ENCODE peak calls at places on chromosomes 4 and X, in four cellular contexts. J, R, Y and G are unnamed samples.

GRCh38 chrX:10157545-10157944 is 770 bp downstream of the CLCN4 start:
- DNase-seq in R (peak; percentile 59), J (no peak), Y (no peak), G (no peak)

GRCh38 chr4:15100994-15101695 is 98.9 kb downstream of the CPEB2 start:
- DNase-seq in J (no peak), Y (no peak), R (peak; percentile 29), G (no peak)

GRCh38 chrX:107827137-107827831 is 1.6 kb downstream of the MID2 start:
- DNase-seq in Y (no peak), J (no peak), R (no peak), G (no peak)

GRCh38 chr4:159267023-159267939 is 164.4 kb downstream of the RAPGEF2 start:
- DNase-seq in Y (no peak), R (peak; percentile 48), J (no peak), G (no peak)

GRCh38 chr4:74499986-74500781 is 55.2 kb downstream of the AREG start:
- DNase-seq in R (peak; percentile 38), J (no peak), Y (no peak), G (no peak)

GRCh38 chr4:173998471-173999144 is 284.9 kb downstream of the FBXO8 start:
- DNase-seq in J (no peak), Y (no peak), R (no peak), G (no peak)

GRCh38 chr4:169315530-169316306 is 45.0 kb upstream of the SH3RF1 start:
- DNase-seq in Y (no peak), J (no peak), R (peak; percentile 92), G (no peak)

GRCh38 chr4:99180367-99181169 is 36.5 kb upstream of the ADH4 start:
- DNase-seq in R (peak; percentile 83), J (no peak), Y (no peak), G (no peak)

GRCh38 chr4:168717852-168718251 is 221.0 kb downstream of the PALLD start:
- DNase-seq in R (peak; percentile 45), Y (no peak), J (no peak), G (no peak)

GRCh38 chrX:69152398-69152797 is 12.9 kb downstream of the PJA1 start:
- DNase-seq in J (no peak), R (no peak), Y (peak; percentile 21), G (no peak)

DNA sequence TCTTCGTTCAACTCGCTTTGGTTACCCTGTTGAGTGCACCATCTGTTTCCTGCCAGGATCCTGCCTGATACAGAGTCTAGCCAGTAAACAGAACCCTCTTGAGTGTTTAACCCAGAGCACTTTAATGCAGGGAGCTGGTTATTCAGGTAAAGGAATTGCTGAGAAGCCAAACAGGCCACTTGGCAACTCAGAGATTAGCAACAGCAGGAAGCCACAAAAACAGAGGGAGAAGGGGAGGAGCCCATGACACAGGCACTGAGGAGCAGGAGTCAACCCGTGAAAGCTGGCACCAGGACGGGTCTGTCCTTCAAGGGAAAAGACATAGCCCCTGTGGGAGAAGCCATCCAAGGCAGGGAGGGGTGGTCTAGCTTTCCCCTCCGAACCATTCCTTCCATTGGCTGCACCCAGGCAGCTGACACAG is 641.4 kb downstream of the ZNF674 start:
- DNase-seq in R (no peak), J (no peak), Y (peak; percentile 38), G (peak; percentile 3)
- H4K8ac ChIP-seq in R (no peak overlapping the region), J (no peak overlapping the region), Y (no peak overlapping the region), G (no peak overlapping the region)

DNA sequence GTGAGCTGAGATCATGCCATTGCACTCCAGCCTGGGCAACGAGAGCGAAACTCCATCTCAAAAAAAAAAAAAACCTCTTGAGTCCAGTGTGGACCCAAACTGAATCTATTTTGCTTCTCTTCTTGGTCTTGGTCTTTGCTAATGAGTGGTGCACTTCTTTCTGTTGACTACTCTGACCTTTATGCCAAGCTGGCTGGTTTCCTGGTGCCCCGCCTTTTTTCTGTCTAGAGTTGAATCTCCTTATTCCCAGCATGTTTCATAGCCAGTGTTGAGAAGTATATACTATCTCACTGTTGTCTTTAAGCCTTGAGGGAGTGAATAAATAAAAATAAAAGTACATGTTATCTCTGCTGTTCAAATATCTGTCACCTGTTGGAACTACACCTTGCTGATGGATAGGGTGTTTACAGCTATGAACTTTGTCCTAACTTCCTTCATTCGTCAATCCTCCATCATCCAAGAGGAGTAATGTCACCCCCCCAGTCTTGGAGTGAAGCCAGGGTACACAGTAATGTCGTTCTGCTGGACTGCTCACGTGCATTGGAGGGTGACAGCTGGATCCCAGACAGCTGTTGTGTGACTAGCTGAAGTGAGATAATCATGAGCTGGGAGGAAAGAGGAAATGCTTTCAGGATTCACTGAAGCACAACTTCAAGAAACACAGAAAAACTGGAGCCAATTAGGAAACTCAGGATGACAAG is 99.3 kb upstream of the PRKG2 start:
- DNase-seq in R (peak; percentile 91), J (no peak), Y (no peak), G (no peak)
- H2AK5ac ChIP-seq in R (peak overlapping the region; percentile 76), J (no peak overlapping the region), Y (no peak overlapping the region), G (no peak overlapping the region)

GRCh38 chr4:128582319-128582948 is 227.1 kb upstream of the JADE1 start:
- DNase-seq in Y (no peak), R (peak; percentile 24), J (no peak), G (no peak)
- H4K8ac ChIP-seq in Y (no peak overlapping the region), R (no peak overlapping the region), J (no peak overlapping the region), G (no peak overlapping the region)

GRCh38 chr4:8203817-8204216 is 4.7 kb downstream of the SH3TC1 start:
- DNase-seq in Y (no peak), R (no peak), J (no peak), G (no peak)

GRCh38 chr4:8204576-8205227 is 5.6 kb downstream of the SH3TC1 start:
- DNase-seq in R (no peak), J (no peak), Y (no peak), G (no peak)

GRCh38 chr4:8205241-8205707 is 6.2 kb downstream of the SH3TC1 start:
- DNase-seq in R (peak; percentile 38), J (no peak), Y (no peak), G (no peak)

GRCh38 chr4:8207314-8207713 is 8.2 kb downstream of the SH3TC1 start:
- DNase-seq in J (no peak), Y (no peak), R (no peak), G (no peak)

DNA sequence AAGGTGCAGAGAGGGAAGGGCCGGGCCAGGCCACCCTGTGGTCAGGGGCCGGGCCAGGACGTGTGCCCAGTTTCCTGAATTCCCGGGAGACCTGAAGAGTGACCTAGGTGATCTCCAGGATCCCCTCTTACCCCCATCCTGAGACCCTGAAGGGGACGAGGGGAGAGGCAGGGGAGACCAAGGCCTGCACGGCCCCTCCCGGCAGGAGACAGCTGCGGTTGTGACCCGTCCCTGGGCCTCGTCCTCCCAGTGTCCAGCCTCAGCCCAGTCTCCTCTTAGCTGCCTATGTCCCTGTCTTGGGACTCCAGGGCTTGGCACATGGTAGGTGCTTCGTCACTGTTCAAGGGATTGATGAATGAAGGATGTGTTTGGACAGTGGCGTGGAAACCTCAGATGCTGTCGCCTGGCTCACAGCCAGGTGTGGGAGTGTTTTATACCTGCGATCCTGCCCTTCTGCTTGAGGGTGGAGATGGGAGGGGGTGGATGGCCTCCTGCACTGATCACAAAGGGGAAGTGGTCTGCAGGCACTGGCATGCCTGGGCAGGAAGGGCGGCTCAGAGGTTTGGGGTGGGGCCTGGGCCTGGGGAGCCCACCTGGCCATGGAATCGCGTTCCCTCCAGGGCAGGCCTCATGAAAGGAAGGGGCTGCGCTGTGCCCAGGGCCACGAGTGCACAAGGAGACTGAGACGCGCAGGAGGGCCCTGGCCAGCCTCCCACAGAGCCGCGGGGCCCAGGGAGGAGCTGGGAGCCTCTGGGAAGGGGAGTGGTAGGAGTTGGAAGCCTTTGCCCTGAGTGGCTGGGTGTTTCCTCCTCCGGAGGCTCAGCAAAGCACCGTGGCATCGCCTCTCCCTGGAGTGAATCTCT is 6.9 kb downstream of the SH3TC1 start:
- DNase-seq in R (no peak), J (no peak), Y (no peak), G (no peak)
- H2AK5ac ChIP-seq in R (no peak overlapping the region), J (peak overlapping the region; percentile 39), Y (no peak overlapping the region), G (peak overlapping the region; percentile 28)

DNA sequence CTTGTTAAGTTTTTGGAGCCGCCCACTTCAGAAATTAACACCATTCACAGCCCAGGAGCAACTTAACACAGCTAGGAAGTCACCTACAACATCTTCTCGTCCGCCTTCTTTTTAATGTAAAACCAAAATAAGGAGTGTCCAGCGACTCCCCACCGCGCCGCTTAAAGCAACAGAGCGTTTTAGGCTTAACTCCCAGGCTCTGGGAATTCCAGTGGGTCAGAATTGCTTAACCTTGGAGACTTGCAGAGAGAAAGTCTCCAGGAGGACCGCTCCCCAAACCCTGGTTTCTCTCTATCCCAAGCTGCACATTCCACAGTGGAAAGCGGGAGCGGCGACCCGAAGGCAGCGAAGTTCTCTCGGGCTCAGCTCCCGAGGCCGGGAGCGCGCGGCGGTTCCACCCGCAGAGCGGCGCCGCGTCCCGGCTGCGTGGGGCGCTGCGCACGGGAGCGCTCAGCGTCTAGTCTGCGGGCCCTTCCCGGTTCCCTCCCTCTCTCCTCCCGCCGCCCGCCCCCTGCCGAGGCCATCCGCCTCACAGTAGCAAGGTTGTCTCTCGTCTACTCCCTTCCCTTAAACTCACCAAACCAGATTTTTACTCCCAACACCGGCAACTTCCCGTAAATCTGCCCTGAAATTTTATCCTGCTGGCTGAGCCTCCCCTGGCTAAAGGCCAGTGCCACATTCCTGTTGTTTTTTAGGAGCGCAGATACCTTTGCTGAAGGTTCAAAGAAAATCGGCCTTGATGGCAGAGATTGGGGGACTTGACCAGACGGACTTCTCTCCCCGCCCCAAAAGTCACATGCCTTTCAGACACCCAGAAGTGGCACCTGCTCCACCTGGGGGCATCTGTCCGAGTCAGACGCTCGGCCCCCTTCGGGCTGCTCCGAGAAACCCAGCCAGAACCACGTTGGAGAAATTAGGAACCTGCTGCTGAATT is at the start of gene RBM47:
- DNase-seq in J (peak; percentile 79), R (peak; percentile 40), Y (peak; percentile 84), G (peak; percentile 54)
- H4K8ac ChIP-seq in J (peak within 1 kb of the TSS; percentile 85), R (peak within 1 kb of the TSS; percentile 16), Y (no peak within 1 kb of the TSS), G (no peak within 1 kb of the TSS)

GRCh38 chr4:71277353-71277752 is 61.5 kb upstream of the SLC4A4 start:
- DNase-seq in Y (no peak), R (no peak), J (no peak), G (no peak)
- H2AK5ac ChIP-seq in Y (no peak overlapping the region), R (no peak overlapping the region), J (no peak overlapping the region), G (no peak overlapping the region)

GRCh38 chr4:151745727-151746231 is 15.0 kb downstream of the GATB start:
- DNase-seq in R (peak; percentile 45), Y (no peak), J (no peak), G (no peak)
- H4K8ac ChIP-seq in R (no peak overlapping the region), Y (no peak overlapping the region), J (no peak overlapping the region), G (no peak overlapping the region)

GRCh38 chr4:94175553-94176260 is 32.0 kb upstream of the SMARCAD1 start:
- DNase-seq in Y (no peak), R (no peak), J (no peak), G (no peak)
- H2AK5ac ChIP-seq in Y (no peak overlapping the region), R (no peak overlapping the region), J (no peak overlapping the region), G (no peak overlapping the region)